ENCODE peak calls at places on chromosomes 4 and X, in six cellular contexts. One of them, this sample, is unnamed.

GRCh38 chr4:38837849-38838248 is 18.8 kb downstream of the TLR6 start:
- DNase-seq in T-helper 2 cell: no peak
- DNase-seq in cardiac septum: no peak
- DNase-seq in naive thymus-derived CD4-positive, alpha-beta T cell: no peak
- DNase-seq in AG10803: no peak
- DNase-seq in kidney epithelial cell: no peak
- DNase-seq in this sample: no peak

GRCh38 chr4:66052426-66052825 is 382.1 kb upstream of the EPHA5 start:
- DNase-seq in kidney epithelial cell: no peak
- DNase-seq in naive thymus-derived CD4-positive, alpha-beta T cell: no peak
- DNase-seq in T-helper 2 cell: no peak
- DNase-seq in AG10803: no peak
- DNase-seq in cardiac septum: no peak
- DNase-seq in this sample: no peak

GRCh38 chrX:44785652-44786051 is 58.2 kb upstream of the DUSP21 start:
- DNase-seq in naive thymus-derived CD4-positive, alpha-beta T cell: no peak
- DNase-seq in kidney epithelial cell: peak
- DNase-seq in T-helper 2 cell: no peak
- DNase-seq in cardiac septum: no peak
- DNase-seq in AG10803: peak
- DNase-seq in this sample: no peak

GRCh38 chrX:1451251-1451675 is 1.4 kb downstream of the ASMTL start:
- DNase-seq in T-helper 2 cell: no peak
- DNase-seq in naive thymus-derived CD4-positive, alpha-beta T cell: peak
- DNase-seq in kidney epithelial cell: no peak
- DNase-seq in AG10803: no peak
- DNase-seq in cardiac septum: no peak
- DNase-seq in this sample: no peak

GRCh38 chr4:53895137-53895536 is 169.3 kb downstream of the CHIC2 start:
- DNase-seq in naive thymus-derived CD4-positive, alpha-beta T cell: no peak
- DNase-seq in T-helper 2 cell: no peak
- DNase-seq in AG10803: no peak
- DNase-seq in kidney epithelial cell: no peak
- DNase-seq in cardiac septum: no peak
- DNase-seq in this sample: no peak

GRCh38 chr4:138835833-138836521 is 179.6 kb upstream of the NOCT start:
- DNase-seq in kidney epithelial cell: no peak
- DNase-seq in AG10803: peak
- DNase-seq in naive thymus-derived CD4-positive, alpha-beta T cell: no peak
- DNase-seq in T-helper 2 cell: no peak
- DNase-seq in cardiac septum: peak
- DNase-seq in this sample: no peak

GRCh38 chr4:38664704-38665401 is 854 bp downstream of the KLF3 start:
- DNase-seq in T-helper 2 cell: no peak
- DNase-seq in naive thymus-derived CD4-positive, alpha-beta T cell: peak
- DNase-seq in cardiac septum: peak
- DNase-seq in AG10803: peak
- DNase-seq in kidney epithelial cell: no peak
- DNase-seq in this sample: peak

GRCh38 chr4:13893221-13893620 is 265.7 kb upstream of the BOD1L1 start:
- DNase-seq in cardiac septum: no peak
- DNase-seq in T-helper 2 cell: no peak
- DNase-seq in AG10803: peak
- DNase-seq in naive thymus-derived CD4-positive, alpha-beta T cell: no peak
- DNase-seq in kidney epithelial cell: no peak
- DNase-seq in this sample: no peak

GRCh38 chr4:6608758-6609414 is 31.6 kb upstream of the MRFAP1 start:
- DNase-seq in cardiac septum: no peak
- DNase-seq in naive thymus-derived CD4-positive, alpha-beta T cell: no peak
- DNase-seq in kidney epithelial cell: no peak
- DNase-seq in AG10803: no peak
- DNase-seq in T-helper 2 cell: no peak
- DNase-seq in this sample: no peak

GRCh38 chr4:15378055-15378454 is 49.8 kb upstream of the C1QTNF7 start:
- DNase-seq in naive thymus-derived CD4-positive, alpha-beta T cell: no peak
- DNase-seq in kidney epithelial cell: no peak
- DNase-seq in cardiac septum: no peak
- DNase-seq in T-helper 2 cell: no peak
- DNase-seq in AG10803: peak
- DNase-seq in this sample: no peak

GRCh38 chr4:8323947-8324555 is 54.5 kb downstream of the HTRA3 start:
- DNase-seq in AG10803: no peak
- DNase-seq in cardiac septum: peak
- DNase-seq in naive thymus-derived CD4-positive, alpha-beta T cell: peak
- DNase-seq in T-helper 2 cell: no peak
- DNase-seq in kidney epithelial cell: no peak
- DNase-seq in this sample: peak

GRCh38 chr4:106691749-106692148 is 323.2 kb upstream of the GIMD1 start:
- DNase-seq in cardiac septum: no peak
- DNase-seq in T-helper 2 cell: no peak
- DNase-seq in kidney epithelial cell: no peak
- DNase-seq in naive thymus-derived CD4-positive, alpha-beta T cell: no peak
- DNase-seq in AG10803: no peak
- DNase-seq in this sample: no peak

GRCh38 chr4:84530871-84531270 is 31.8 kb upstream of the NKX6-1 start:
- DNase-seq in kidney epithelial cell: no peak
- DNase-seq in naive thymus-derived CD4-positive, alpha-beta T cell: no peak
- DNase-seq in AG10803: no peak
- DNase-seq in cardiac septum: no peak
- DNase-seq in T-helper 2 cell: no peak
- DNase-seq in this sample: no peak

GRCh38 chr4:88866862-88867550 is 169.4 kb upstream of the NAP1L5 start:
- DNase-seq in cardiac septum: no peak
- DNase-seq in AG10803: no peak
- DNase-seq in naive thymus-derived CD4-positive, alpha-beta T cell: no peak
- DNase-seq in T-helper 2 cell: no peak
- DNase-seq in kidney epithelial cell: no peak
- DNase-seq in this sample: no peak

GRCh38 chrX:15816886-15817285 is 26.6 kb downstream of the ZRSR2 start:
- DNase-seq in T-helper 2 cell: no peak
- DNase-seq in kidney epithelial cell: no peak
- DNase-seq in AG10803: peak
- DNase-seq in cardiac septum: no peak
- DNase-seq in naive thymus-derived CD4-positive, alpha-beta T cell: peak
- DNase-seq in this sample: no peak

This sample was measured in left lung.